ENCODE peak calls at places on chromosomes 11 and 22, in nine cellular contexts. D is fibroblast of the aortic adventitia, E is lung, U is IMR-90, R is Panc1, B is LNCaP clone FGC, V is fibroblast of mammary gland, P is colonic mucosa, Q is cardiac muscle cell. S is an unnamed sample.

GRCh38 chr11:1786466-1786865 is 22.7 kb upstream of the CTSD start:
- DNase-seq in D (no peak), E (no peak), U (no peak), R (no peak), B (no peak), V (no peak), P (no peak), Q (no peak), S (no peak)

GRCh38 chr11:110173775-110174644 is 80.8 kb downstream of the ZC3H12C start:
- DNase-seq in D (peak), E (peak), U (peak), R (no peak), B (no peak), V (peak), P (peak), Q (peak), S (peak)

GRCh38 chr22:29715240-29715639 is 4.6 kb upstream of the CABP7 start:
- DNase-seq in D (no peak), E (no peak), U (no peak), R (no peak), B (no peak), V (no peak), P (no peak), Q (no peak), S (no peak)

GRCh38 chr11:75288846-75289760 is 48.5 kb downstream of the TPBGL start:
- DNase-seq in D (peak), E (no peak), U (no peak), R (no peak), B (peak), V (peak), P (no peak), Q (no peak), S (no peak)

GRCh38 chr11:679271-680207 is 15.5 kb downstream of the DEAF1 start:
- DNase-seq in D (no peak), E (no peak), U (no peak), R (no peak), B (no peak), V (no peak), P (no peak), Q (no peak), S (no peak)

GRCh38 chr11:134231958-134232674 is 7.6 kb downstream of the VPS26B start:
- DNase-seq in D (no peak), E (no peak), U (no peak), R (no peak), B (no peak), V (no peak), P (no peak), Q (no peak), S (no peak)

GRCh38 chr11:96339704-96340554 is 3.1 kb downstream of the MAML2 start:
- DNase-seq in D (peak), E (no peak), U (peak), R (no peak), B (no peak), V (peak), P (peak), Q (no peak), S (peak)

GRCh38 chr22:46057206-46057605 is 80.2 kb upstream of the WNT7B start:
- DNase-seq in D (peak), E (no peak), U (no peak), R (no peak), B (no peak), V (peak), P (no peak), Q (no peak), S (peak)

GRCh38 chr22:37051629-37052385 is at the start of gene KCTD17:
- DNase-seq in D (peak), E (peak), U (peak), R (no peak), B (no peak), V (peak), P (peak), Q (peak), S (peak)

DNA sequence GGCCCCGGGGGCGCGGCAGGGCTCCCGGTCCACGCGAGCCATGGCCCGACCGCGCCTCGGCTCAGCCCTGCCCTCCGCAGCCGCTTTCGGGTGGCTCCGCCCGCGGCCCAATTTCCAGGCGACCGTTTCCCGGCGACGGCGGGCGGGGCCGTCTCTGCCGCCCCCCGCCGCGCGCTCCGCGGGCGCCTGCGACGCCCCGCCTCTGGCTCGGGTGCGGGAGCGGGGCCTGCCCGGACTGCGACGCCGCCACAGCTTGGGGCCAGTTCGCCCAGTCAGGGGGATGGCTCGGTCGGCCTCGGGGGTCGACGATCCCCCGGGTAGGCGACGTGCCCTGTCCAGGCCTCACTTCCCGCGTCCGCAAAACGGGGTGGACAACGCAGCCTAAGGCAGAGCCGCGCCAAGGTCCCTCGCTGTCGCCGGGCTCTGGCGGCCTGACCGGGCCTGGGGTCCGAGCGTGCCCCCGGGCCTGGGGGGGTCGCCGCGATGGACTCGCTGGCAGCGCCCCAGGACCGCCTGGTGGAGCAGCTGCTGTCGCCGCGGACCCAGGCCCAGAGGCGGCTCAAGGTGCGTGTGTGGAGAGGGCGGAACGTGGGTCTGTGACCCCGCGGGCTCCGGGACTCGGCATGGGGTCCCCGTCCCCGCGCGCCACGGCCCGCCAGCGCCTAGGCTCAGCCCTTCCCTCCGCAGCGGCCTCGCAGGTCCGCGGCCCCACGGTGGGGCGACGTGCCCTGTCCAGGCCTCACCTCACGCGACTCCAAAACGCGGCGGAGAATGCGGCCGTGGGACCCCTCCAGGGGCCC is 4.2 kb downstream of the SEPTIN5 start:
- DNase-seq in D (no peak), E (no peak), U (no peak), R (no peak), B (no peak), V (no peak), P (no peak), Q (no peak), S (no peak)
- TF ChIP-seq CTCF in D (no peak), E (no peak), U (no peak), R (peak), B (no peak), V (no peak), P (no peak), Q (no peak), S (no peak)

GRCh38 chr11:66277475-66278391 is at the start of gene CNIH2:
- DNase-seq in D (no peak), E (no peak), U (no peak), R (no peak), B (no peak), V (no peak), P (no peak), Q (peak), S (no peak)
- H3K4me3 ChIP-seq in D (peak), E (no peak), U (peak), R (peak), B (no peak), V (no peak), P (peak), Q (peak), S (peak)

GRCh38 chr11:61480936-61481335 is 27.6 kb upstream of the LRRC10B start:
- DNase-seq in D (no peak), E (no peak), U (no peak), R (no peak), B (no peak), V (no peak), P (peak), Q (peak), S (no peak)

GRCh38 chr11:61481806-61482205 is 26.7 kb upstream of the LRRC10B start:
- DNase-seq in D (no peak), E (no peak), U (no peak), R (no peak), B (no peak), V (no peak), P (no peak), Q (no peak), S (no peak)

GRCh38 chr11:61480261-61480660 is 28.3 kb upstream of the LRRC10B start:
- DNase-seq in D (no peak), E (no peak), U (no peak), R (no peak), B (no peak), V (no peak), P (no peak), Q (no peak), S (no peak)

GRCh38 chr11:61484541-61484940 is 24.0 kb upstream of the LRRC10B start:
- DNase-seq in D (no peak), E (no peak), U (no peak), R (no peak), B (no peak), V (no peak), P (no peak), Q (no peak), S (no peak)

DNA sequence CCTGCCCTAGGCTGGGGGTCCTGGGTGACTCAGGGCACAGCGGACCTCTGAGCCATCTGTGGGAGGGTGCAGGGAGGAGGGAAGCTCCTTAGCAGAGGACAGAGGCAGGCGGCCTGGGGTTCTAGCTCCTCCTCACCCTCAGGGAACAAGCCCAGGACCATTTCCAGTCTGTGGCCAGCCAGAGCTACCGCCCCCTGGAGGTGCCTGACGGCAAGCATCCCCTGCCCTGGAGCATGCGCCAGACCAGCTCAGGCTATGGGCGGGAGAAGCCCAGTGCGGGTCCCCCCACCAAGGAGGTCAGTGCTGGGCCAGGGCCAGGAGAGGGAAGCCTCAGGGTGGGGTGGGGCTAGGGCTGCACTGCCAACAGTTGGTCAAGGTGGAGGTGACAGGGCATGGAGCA is 26.0 kb upstream of the LRRC10B start:
- DNase-seq in D (no peak), E (no peak), U (no peak), R (no peak), B (no peak), V (no peak), P (no peak), Q (no peak), S (no peak)
- TF ChIP-seq CTCF in D (peak), E (no peak), U (peak), R (no peak), B (peak), V (peak), P (no peak), Q (peak), S (peak)

GRCh38 chr22:19480789-19481188 is 1.1 kb downstream of the CDC45 start:
- DNase-seq in D (no peak), E (no peak), U (no peak), R (no peak), B (no peak), V (no peak), P (no peak), Q (no peak), S (no peak)
- H3K4me3 ChIP-seq in D (no peak), E (no peak), U (no peak), R (peak), B (peak), V (peak), P (no peak), Q (no peak), S (peak)

DNA sequence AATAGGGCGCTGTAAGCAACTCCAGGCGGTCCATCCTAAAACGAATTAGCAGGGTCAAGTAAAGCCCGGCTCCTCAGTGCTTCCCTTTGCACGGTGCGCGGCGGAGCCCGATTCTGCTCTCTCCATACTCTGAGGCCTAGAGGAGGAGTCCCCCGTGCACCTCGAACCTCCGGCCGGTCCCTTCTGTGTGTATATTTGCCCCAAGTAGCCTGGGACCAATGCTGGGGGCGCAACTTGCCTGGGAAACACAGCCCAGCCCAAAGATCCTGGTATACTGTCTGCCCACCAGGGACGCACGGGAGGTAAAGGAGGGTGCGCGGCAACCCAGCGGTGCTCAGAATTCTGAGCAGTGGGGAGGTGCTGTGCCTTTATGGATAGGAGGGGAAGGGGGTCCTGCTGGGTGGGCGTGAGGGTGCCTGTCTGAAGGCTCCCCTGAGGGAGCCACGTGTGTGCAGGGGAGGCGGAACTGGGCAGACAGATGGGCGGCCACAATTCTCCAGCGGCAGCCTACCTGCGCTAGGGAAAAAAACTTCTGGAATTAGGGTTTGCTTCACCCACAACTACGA is 4.8 kb upstream of the TBX1 start:
- DNase-seq in D (no peak), E (no peak), U (no peak), R (no peak), B (no peak), V (no peak), P (no peak), Q (no peak), S (no peak)
- TF ChIP-seq CTCF in D (no peak), E (no peak), U (no peak), R (no peak), B (no peak), V (no peak), P (no peak), Q (no peak), S (no peak)

GRCh38 chr11:92227954-92228935 is 3.6 kb downstream of the FAT3 start:
- DNase-seq in D (no peak), E (no peak), U (no peak), R (no peak), B (no peak), V (peak), P (no peak), Q (no peak), S (peak)

GRCh38 chr11:92226331-92227232 is 2.0 kb downstream of the FAT3 start:
- DNase-seq in D (no peak), E (no peak), U (no peak), R (no peak), B (no peak), V (no peak), P (no peak), Q (no peak), S (no peak)

GRCh38 chr11:92225563-92226308 is 1.1 kb downstream of the FAT3 start:
- DNase-seq in D (no peak), E (no peak), U (no peak), R (no peak), B (no peak), V (no peak), P (peak), Q (peak), S (peak)

GRCh38 chr11:92225206-92225562 is 566 bp downstream of the FAT3 start:
- DNase-seq in D (no peak), E (no peak), U (no peak), R (no peak), B (no peak), V (no peak), P (no peak), Q (no peak), S (no peak)

DNA sequence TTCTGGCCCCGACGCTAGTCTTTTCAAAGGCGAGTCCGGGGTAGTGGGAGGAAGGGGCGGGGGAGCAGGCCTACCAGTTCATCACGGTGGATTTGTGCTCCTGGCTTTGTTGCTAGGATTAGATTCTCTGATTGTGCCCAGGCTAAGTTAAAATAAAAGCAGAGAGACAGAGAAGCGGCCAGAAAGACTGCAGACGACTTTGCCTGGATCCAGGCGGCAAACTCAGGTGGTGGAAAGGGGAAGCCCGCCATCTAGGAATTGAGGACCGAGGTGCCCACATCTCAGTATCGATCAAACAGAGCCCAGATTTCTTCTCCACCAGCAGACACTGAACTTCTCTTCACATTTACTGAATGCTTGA is 2.6 kb downstream of the FAT3 start:
- DNase-seq in D (no peak), E (no peak), U (no peak), R (no peak), B (no peak), V (no peak), P (no peak), Q (no peak), S (no peak)
- H3K4me3 ChIP-seq in D (no peak), E (no peak), U (no peak), R (peak), B (no peak), V (no peak), P (no peak), Q (peak), S (peak)

DNA sequence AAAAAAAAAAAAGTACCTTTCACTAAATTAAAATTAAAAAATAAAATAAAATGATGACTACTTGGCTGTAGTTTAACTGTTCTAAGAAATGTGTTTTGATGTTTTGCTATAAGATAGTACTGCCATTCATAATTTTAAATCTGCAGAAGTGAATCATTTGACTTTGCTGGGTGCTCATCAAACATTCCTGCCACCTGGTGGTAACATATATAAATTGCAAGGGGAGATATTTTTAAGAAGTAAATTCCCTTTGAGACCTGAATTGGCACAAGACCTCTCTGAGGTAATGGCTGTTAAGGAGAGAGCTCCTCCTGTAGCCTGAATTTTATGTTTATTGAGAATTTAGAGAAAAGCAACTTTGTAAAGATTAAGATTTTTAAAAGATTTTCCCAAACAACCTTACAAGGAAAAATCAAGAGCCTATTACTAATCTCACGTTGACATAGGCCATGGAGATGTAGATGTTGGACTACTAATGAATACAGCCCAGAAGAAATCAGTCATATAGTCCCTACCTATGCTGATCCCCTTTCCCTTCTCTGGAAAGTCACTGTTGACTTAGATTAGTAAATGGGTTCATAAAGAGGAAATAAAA is 11.9 kb upstream of the NARS2 start:
- DNase-seq in D (no peak), E (no peak), U (peak), R (no peak), B (peak), V (peak), P (no peak), Q (peak), S (no peak)
- TF ChIP-seq CTCF in D (peak), E (peak), U (peak), R (peak), B (peak), V (peak), P (peak), Q (peak), S (peak)

DNA sequence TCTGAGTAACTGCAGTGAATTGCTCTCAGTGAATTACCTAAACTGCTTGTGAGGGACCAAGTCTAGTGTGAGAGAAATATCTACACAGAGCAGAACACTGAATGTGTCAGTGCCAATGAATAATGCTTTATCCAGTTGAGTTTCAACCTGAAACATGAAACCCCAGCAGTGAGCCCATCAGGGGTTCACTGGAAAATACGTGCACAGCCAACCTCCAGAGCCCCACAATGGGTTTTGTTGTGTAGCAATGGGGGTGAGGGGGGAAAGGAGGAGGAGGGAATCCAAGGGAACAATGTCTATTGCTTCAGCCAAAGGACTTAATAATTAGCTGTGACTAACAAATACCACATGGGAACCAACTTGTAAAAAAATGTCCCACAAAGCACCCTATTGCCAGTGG is 99.5 kb downstream of the ARL14EP start:
- DNase-seq in D (no peak), E (no peak), U (no peak), R (no peak), B (no peak), V (no peak), P (no peak), Q (no peak), S (no peak)
- H3K4me3 ChIP-seq in D (no peak), E (no peak), U (no peak), R (no peak), B (no peak), V (no peak), P (no peak), Q (no peak), S (no peak)

DNA sequence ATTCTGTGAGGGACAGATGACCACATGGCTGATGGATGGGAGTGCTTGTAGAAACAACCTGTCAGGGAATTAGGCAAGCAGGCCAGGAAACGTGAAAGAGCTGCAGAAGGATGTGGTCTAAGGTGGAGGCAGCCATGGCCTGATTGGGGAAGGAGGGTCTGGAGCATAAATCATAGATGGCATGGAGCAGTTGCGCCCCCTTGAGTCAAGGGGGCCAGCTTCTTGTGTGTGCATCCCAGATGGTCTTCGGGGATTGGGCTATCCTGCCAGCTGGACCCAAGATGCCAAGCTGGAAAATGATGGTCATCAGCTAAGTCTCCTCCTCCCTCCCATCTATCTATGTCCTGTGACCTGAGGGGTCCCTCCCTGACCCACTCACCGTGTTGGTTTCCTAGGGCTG is 119.4 kb upstream of the CLPB start:
- DNase-seq in D (no peak), E (no peak), U (no peak), R (no peak), B (no peak), V (no peak), P (no peak), Q (peak), S (no peak)
- TF ChIP-seq CTCF in D (no peak), E (no peak), U (no peak), R (no peak), B (peak), V (no peak), P (no peak), Q (peak), S (no peak)